ENCODE peak calls at places on chromosome 1, in four cellular contexts. A is HepG2, S is H1, E is K562. F is an unnamed sample.

GRCh38 chr1:220894924-220895256 is 15.6 kb downstream of the HLX start:
- DNase-seq in A (no peak), E (no peak), S (no peak), F (no peak)

GRCh38 chr1:11376981-11377583 is 101.9 kb upstream of the DISP3 start:
- DNase-seq in A (no peak), S (no peak), E (no peak), F (no peak)

GRCh38 chr1:35476099-35476674 is 81.0 kb downstream of the KIAA0319L start:
- DNase-seq in A (no peak), E (no peak), S (no peak), F (no peak)

GRCh38 chr1:56578963-56579875 is at the start of gene PLPP3:
- DNase-seq in A (peak; percentile 79), E (peak; percentile 16), S (peak; percentile 70), F (peak; percentile 66)

GRCh38 chr1:231162300-231162969 is 577 bp downstream of the TRIM67 start:
- DNase-seq in E (peak; percentile 70), S (peak; percentile 34), A (peak; percentile 5), F (no peak)

GRCh38 chr1:78676347-78676982 is 26.8 kb downstream of the IFI44 start:
- DNase-seq in S (no peak), E (peak; percentile 60), A (peak; percentile 39), F (peak; percentile 40)

GRCh38 chr1:234108921-234109320 is 204.4 kb downstream of the SLC35F3 start:
- DNase-seq in S (no peak), A (no peak), E (no peak), F (no peak)

GRCh38 chr1:201400257-201401230 is 1.4 kb upstream of the LAD1 start:
- DNase-seq in S (no peak), E (no peak), A (no peak), F (no peak)

GRCh38 chr1:227185291-227185690 is 133.0 kb downstream of the CDC42BPA start:
- DNase-seq in S (peak; percentile 39), A (no peak), E (peak; percentile 33), F (no peak)

GRCh38 chr1:33045814-33046213 is 9.1 kb upstream of the AK2 start:
- DNase-seq in A (no peak), S (no peak), E (peak; percentile 48), F (no peak)

GRCh38 chr1:243719476-243719875 is 130.6 kb downstream of the AKT3 start:
- DNase-seq in E (no peak), A (no peak), S (no peak), F (no peak)

GRCh38 chr1:8249838-8250237 is 68.1 kb upstream of the SLC45A1 start:
- DNase-seq in E (peak; percentile 14), A (no peak), S (no peak), F (no peak)

GRCh38 chr1:8251635-8252034 is 66.3 kb upstream of the SLC45A1 start:
- DNase-seq in S (no peak), E (no peak), A (no peak), F (no peak)

GRCh38 chr1:8252266-8252951 is 65.5 kb upstream of the SLC45A1 start:
- DNase-seq in S (no peak), A (no peak), E (no peak), F (no peak)

GRCh38 chr1:8244304-8244703 is 73.6 kb upstream of the SLC45A1 start:
- DNase-seq in A (no peak), S (no peak), E (no peak), F (no peak)

DNA sequence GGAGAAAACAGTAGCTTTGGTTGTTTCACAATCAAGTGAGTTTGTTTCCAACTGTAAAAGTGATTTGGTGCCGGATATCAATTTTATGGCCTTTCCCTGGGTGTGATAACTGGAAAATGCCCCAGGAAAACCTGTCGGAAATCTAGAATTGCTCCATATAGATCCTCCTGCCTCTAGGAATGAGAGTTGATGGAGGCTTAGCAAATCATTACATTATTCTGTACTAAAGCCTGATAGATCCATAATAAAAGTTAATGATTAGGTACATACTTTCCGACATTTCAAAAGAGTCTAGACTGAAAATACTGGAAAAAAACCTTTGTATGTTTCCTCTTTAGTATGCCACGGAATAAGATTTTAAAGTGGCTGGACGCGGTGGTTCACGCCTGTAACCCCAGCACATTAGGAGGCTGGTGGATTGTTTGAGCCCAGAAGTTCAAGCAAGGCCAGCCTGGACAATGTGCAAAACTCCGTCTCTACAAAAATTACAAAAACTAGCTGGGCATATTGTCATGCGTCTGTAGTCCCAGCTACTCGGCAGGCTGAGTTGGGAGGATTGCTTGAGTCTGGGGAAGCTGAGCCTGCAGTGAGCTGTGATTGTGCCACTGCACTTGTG is 70.0 kb upstream of the SLC45A1 start:
- DNase-seq in S (no peak), A (no peak), E (no peak), F (no peak)
- TF ChIP-seq FOSL1 in S (no peak), A (no peak), E (no peak), F (no peak)

GRCh38 chr1:208850441-208850840 is 606.3 kb upstream of the PLXNA2 start:
- DNase-seq in A (no peak), E (no peak), S (no peak), F (no peak)
- H2AFZ ChIP-seq in A (no peak overlapping the region), E (no peak overlapping the region), S (no peak overlapping the region), F (no peak overlapping the region)

DNA sequence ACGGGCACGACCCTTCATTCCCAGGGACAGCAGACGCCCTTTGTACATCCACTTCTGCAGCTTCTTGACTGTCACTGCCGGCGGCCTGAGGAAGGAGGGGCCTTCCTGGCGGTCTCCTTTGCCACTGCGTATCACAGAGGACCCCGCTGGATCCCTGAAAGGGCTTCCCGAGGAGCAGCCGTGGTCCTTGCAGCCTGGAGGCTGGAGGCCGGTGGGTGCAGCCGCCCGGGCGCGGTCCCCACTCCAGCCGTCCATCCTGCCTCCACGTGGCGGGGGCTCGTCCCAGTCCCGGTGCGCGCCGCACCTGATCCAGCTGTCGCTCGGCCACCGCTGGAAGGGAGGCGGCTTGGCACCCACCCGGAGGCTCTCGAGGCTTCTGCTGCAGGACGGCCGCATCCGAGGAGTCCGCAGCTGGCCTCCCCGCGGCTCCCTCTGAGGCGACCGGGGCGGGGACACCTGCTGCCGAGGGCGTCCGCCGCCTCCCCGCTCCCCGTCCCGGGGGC is 398 bp downstream of the SYDE2 start:
- DNase-seq in E (peak; percentile 56), S (no peak), A (peak; percentile 15), F (no peak)
- TF ChIP-seq FOSL1 in E (no peak), S (no peak), A (no peak), F (no peak)

DNA sequence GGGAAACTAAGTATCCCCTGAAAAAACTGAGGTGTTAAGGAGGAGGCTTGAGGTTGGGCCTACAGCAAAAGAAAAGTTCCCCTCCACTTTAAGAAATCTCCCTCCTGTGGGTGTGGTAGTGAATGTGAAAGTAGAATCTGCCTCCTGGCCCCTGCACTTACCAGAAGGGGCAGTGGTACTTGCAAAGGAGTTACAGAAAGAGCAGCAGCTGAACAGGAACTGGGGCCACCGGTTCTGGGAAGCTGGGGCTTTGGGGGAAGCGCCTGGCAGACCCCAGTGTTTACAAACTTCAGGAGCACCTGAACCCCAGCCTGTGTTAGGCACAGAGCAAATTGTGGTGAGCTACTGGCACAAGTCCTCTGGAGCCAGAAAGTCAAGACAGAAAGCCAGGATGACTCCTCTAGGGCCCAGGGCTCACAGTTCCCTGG is 250.2 kb upstream of the FGGY start:
- DNase-seq in E (no peak), A (no peak), S (no peak), F (no peak)
- H2AFZ ChIP-seq in E (no peak overlapping the region), A (no peak overlapping the region), S (peak overlapping the region; percentile 26), F (no peak overlapping the region)

GRCh38 chr1:9438431-9439073 is 100.7 kb upstream of the SLC25A33 start:
- DNase-seq in S (no peak), A (peak; percentile 91), E (no peak), F (no peak)

GRCh38 chr1:9436258-9436657 is 103.0 kb upstream of the SLC25A33 start:
- DNase-seq in E (no peak), S (no peak), A (peak; percentile 66), F (no peak)

GRCh38 chr1:9439074-9439761 is 100.0 kb upstream of the SLC25A33 start:
- DNase-seq in S (no peak), E (no peak), A (peak; percentile 80), F (no peak)

GRCh38 chr1:9435854-9436253 is 103.4 kb upstream of the SLC25A33 start:
- DNase-seq in E (no peak), S (no peak), A (no peak), F (no peak)

DNA sequence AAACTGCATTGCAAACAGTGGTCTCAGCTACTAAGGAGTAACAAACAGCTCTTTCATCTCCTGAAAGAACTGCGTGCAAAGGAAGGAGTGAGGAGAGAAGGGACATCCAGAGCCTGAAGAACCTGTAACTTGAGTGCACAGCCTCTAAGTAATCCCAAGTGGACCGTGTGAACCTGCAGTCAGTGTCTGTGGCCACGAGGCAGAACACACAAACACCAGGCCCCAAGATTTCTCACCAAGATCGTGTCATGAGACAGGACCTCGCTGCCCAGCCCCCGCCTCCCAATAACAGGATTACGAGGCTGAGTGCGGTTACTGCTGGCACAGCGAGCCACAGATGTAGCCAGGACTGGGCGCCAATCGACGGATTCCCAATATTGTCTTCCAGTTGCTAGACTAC is 101.3 kb upstream of the SLC25A33 start:
- DNase-seq in A (no peak), E (no peak), S (no peak), F (no peak)
- TF ChIP-seq FOSL1 in A (no peak), E (no peak), S (no peak), F (no peak)

GRCh38 chr1:160584784-160585183 is 5.5 kb upstream of the CD84 start:
- DNase-seq in A (no peak), S (no peak), E (no peak), F (no peak)

GRCh38 chr1:160590488-160590887 is 11.2 kb upstream of the CD84 start:
- DNase-seq in A (no peak), E (no peak), S (no peak), F (no peak)

GRCh38 chr1:160588468-160588867 is 9.2 kb upstream of the CD84 start:
- DNase-seq in A (no peak), S (no peak), E (no peak), F (no peak)
- H2AFZ ChIP-seq in A (no peak overlapping the region), S (no peak overlapping the region), E (peak overlapping the region; percentile 80), F (no peak overlapping the region)